ENCODE peak calls at places on chromosome 9, in six cellular contexts. Z is HL-60, Q is A549, B is neural progenitor cell, X is brain microvascular endothelial cell, O is right atrium auricular region. N is an unnamed sample.

GRCh38 chr9:37382161-37382981 is 40.1 kb upstream of the GRHPR start:
- DNase-seq in Q (no peak), X (no peak), O (no peak), Z (no peak), B (no peak), N (no peak)

GRCh38 chr9:133539434-133539833 is 4.9 kb downstream of the ADAMTSL2 start:
- DNase-seq in Q (no peak), B (peak), Z (no peak), X (no peak), O (no peak), N (no peak)

GRCh38 chr9:38025166-38025565 is 43.9 kb downstream of the SHB start:
- DNase-seq in Z (no peak), X (no peak), Q (no peak), B (no peak), O (no peak), N (no peak)

GRCh38 chr9:32502459-32502858 is 23.5 kb downstream of the RIGI start:
- DNase-seq in Z (no peak), B (no peak), O (no peak), Q (peak), X (peak), N (peak)

GRCh38 chr9:133990366-133991210 is 1.5 kb downstream of the VAV2 start:
- DNase-seq in O (peak), Z (no peak), B (peak), X (peak), Q (peak), N (no peak)

GRCh38 chr9:126625329-126626116 is 11.8 kb downstream of the LMX1B start:
- DNase-seq in O (no peak), X (no peak), Q (no peak), Z (no peak), B (peak), N (no peak)

GRCh38 chr9:15746905-15747304 is 194.1 kb downstream of the CCDC171 start:
- DNase-seq in Q (no peak), B (no peak), X (no peak), Z (no peak), O (no peak), N (no peak)

GRCh38 chr9:14061921-14062320 is 252.0 kb downstream of the NFIB start:
- DNase-seq in B (no peak), X (no peak), O (no peak), Z (no peak), Q (no peak), N (no peak)

GRCh38 chr9:96075111-96075510 is 199.6 kb downstream of the ERCC6L2 start:
- DNase-seq in B (no peak), Z (no peak), Q (no peak), O (no peak), X (no peak), N (no peak)

GRCh38 chr9:131076347-131077195 is 19.8 kb upstream of the AIF1L start:
- DNase-seq in Q (no peak), Z (no peak), X (no peak), O (no peak), B (no peak), N (no peak)

GRCh38 chr9:16458696-16459420 is 411.6 kb downstream of the BNC2 start:
- DNase-seq in B (no peak), O (no peak), Q (no peak), X (no peak), Z (no peak), N (no peak)

GRCh38 chr9:115208503-115208902 is 90.5 kb upstream of the TNC start:
- DNase-seq in X (no peak), Q (no peak), B (no peak), O (no peak), Z (no peak), N (no peak)

GRCh38 chr9:126165755-126166154 is 160.9 kb upstream of the MVB12B start:
- DNase-seq in Z (no peak), O (no peak), Q (no peak), X (no peak), B (no peak), N (no peak)

GRCh38 chr9:34479316-34479865 is 20.8 kb downstream of the DNAI1 start:
- DNase-seq in O (no peak), X (no peak), Z (no peak), Q (no peak), B (peak), N (no peak)

GRCh38 chr9:70413427-70413797 is 1.0 kb downstream of the KLF9 start:
- DNase-seq in Q (no peak), Z (peak), X (no peak), O (no peak), B (peak), N (peak)

GRCh38 chr9:89036383-89036782 is 45.1 kb downstream of the S1PR3 start:
- DNase-seq in Q (no peak), Z (peak), X (peak), O (no peak), B (no peak), N (peak)

GRCh38 chr9:28203036-28203435 is 629.8 kb upstream of the C9orf72 start:
- DNase-seq in O (no peak), X (no peak), B (no peak), Z (no peak), Q (no peak), N (no peak)

GRCh38 chr9:133428579-133429215 is 6.5 kb downstream of the ADAMTS13 start:
- DNase-seq in X (no peak), O (no peak), Q (peak), B (peak), Z (no peak), N (no peak)

GRCh38 chr9:5499889-5500398 is 10.4 kb upstream of the PDCD1LG2 start:
- DNase-seq in B (no peak), Q (no peak), X (peak), Z (peak), O (no peak), N (peak)

GRCh38 chr9:134293576-134294227 is 32.6 kb upstream of the RXRA start:
- DNase-seq in O (no peak), B (no peak), Z (no peak), X (no peak), Q (no peak), N (peak)

GRCh38 chr9:69946800-69947437 is 96.7 kb upstream of the MAMDC2 start:
- DNase-seq in Q (peak), O (no peak), Z (no peak), B (no peak), X (peak), N (no peak)

GRCh38 chr9:121319394-121319780 is 50.7 kb downstream of the STOM start:
- DNase-seq in B (no peak), X (no peak), O (no peak), Z (no peak), Q (no peak), N (no peak)

GRCh38 chr9:121321039-121321503 is 49.0 kb downstream of the STOM start:
- DNase-seq in B (no peak), O (no peak), Z (peak), Q (peak), X (peak), N (no peak)

GRCh38 chr9:121316852-121317373 is 49.0 kb downstream of the GSN start:
- DNase-seq in Z (no peak), Q (no peak), X (no peak), B (no peak), O (no peak), N (no peak)

GRCh38 chr9:121317737-121318630 is 50.0 kb downstream of the GSN start:
- DNase-seq in O (no peak), Q (no peak), X (no peak), B (no peak), Z (no peak), N (no peak)

DNA sequence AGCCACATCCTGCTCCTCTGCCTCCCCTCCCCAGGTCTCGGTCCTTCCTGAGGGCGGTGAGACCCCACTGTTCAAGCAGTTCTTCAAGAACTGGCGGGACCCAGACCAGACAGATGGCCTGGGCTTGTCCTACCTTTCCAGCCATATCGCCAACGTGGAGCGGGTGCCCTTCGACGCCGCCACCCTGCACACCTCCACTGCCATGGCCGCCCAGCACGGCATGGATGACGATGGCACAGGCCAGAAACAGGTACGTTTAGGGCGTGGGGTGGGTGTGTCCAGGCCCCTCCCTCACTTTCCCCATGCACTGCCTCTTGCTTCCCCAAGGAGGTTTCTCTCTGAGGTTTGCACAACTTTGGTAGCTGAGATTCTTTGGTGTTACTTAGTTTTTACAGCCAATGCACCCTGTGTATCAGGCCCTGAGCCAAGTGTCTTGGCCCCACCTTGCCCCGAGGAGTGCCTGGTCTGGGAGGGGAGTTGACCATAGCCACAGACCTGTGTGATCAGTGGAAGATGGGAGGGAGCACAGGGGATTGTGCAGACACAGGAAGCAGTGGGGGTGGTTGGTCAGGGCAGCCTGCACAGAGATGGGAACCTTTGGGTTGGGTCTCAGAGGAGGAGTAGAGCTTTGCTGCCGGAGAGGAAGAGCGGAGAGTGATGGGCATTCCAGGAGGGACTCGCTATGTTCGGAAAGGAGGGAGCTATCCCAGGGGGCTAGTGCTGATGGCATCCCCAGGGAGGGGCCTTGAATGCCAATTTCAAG is 50.9 kb downstream of the GSN start:
- DNase-seq in X (no peak), B (no peak), O (no peak), Q (no peak), Z (no peak), N (no peak)
- H3K27ac ChIP-seq in X (no peak), B (no peak), O (peak), Q (peak), Z (no peak), N (no peak)

GRCh38 chr9:21708846-21709245 is 93.6 kb upstream of the MTAP start:
- DNase-seq in Q (no peak), Z (no peak), O (no peak), X (no peak), B (no peak), N (no peak)

GRCh38 chr9:21708225-21708624 is 94.2 kb upstream of the MTAP start:
- DNase-seq in Z (no peak), B (no peak), O (no peak), X (no peak), Q (no peak), N (no peak)

GRCh38 chr9:21709464-21710058 is 92.9 kb upstream of the MTAP start:
- DNase-seq in Z (peak), O (peak), B (peak), Q (peak), X (peak), N (peak)

GRCh38 chr9:21710792-21711191 is 91.6 kb upstream of the MTAP start:
- DNase-seq in X (no peak), B (no peak), O (no peak), Z (no peak), Q (no peak), N (no peak)

GRCh38 chr9:21711504-21711903 is 90.9 kb upstream of the MTAP start:
- DNase-seq in B (peak), X (no peak), Q (no peak), Z (no peak), O (no peak), N (peak)
- H3K27ac ChIP-seq in B (no peak), X (no peak), Q (no peak), Z (no peak), O (no peak), N (no peak)

GRCh38 chr9:129908846-129909245 is 73.6 kb downstream of the USP20 start:
- DNase-seq in Q (no peak), B (no peak), Z (no peak), O (no peak), X (no peak), N (no peak)
- H3K27ac ChIP-seq in Q (no peak), B (no peak), Z (no peak), O (no peak), X (no peak), N (peak)

GRCh38 chr9:1879501-1879900 is 135.6 kb upstream of the SMARCA2 start:
- DNase-seq in X (no peak), Q (no peak), B (no peak), Z (no peak), O (no peak), N (no peak)
- H3K27ac ChIP-seq in X (no peak), Q (no peak), B (no peak), Z (no peak), O (no peak), N (no peak)

DNA sequence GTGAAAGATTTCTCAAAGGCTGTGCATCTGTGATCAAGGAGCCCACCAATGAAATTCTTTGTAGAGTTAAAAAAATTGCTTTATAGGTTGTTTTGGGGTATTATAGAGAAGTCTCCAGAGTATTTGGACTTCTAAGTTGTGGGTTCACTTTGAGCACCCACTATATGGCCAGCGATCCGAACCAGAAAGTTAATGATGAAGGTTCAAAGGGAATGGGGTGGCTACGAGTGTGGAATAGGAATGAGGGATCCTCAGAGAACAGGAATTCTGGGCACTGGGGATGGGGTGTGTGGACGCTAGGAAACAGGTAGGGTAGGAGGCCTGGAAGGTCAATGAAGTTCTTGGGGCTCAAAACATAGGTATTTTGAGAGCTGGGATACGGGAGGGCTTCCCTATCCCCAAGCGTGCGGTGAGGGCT is 827 bp downstream of the QSOX2 start:
- DNase-seq in O (no peak), B (no peak), X (no peak), Q (no peak), Z (no peak), N (no peak)
- H3K27ac ChIP-seq in O (peak), B (no peak), X (no peak), Q (peak), Z (peak), N (peak)

GRCh38 chr9:77753183-77753582 is 105.1 kb upstream of the GNA14 start:
- DNase-seq in O (no peak), X (no peak), Z (no peak), B (no peak), Q (no peak), N (no peak)

GRCh38 chr9:77752566-77752965 is 104.4 kb upstream of the GNA14 start:
- DNase-seq in Z (no peak), B (no peak), O (no peak), Q (no peak), X (peak), N (peak)

GRCh38 chr9:77751341-77752091 is 103.4 kb upstream of the GNA14 start:
- DNase-seq in X (peak), B (peak), Q (peak), Z (peak), O (no peak), N (peak)

GRCh38 chr9:77750284-77750683 is 102.2 kb upstream of the GNA14 start:
- DNase-seq in O (no peak), Q (no peak), X (no peak), Z (no peak), B (no peak), N (no peak)

DNA sequence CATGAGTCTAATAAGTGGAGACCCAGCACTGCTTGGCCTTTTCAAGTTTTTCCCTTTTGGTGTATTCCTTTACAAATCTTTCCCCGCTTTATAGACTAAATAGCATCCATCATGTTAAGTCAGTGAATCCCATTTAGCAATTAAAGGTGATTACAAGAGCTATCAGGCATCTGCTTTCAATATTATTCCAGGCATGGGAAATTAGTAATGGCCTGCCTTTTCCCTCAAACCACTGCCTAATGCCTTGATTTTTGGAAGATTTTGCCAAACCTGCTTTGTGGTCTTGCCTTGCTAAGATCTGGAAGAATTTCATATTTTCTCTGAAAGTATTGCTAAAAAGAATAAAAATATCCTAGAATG is 102.8 kb upstream of the GNA14 start:
- DNase-seq in B (no peak), O (no peak), Z (no peak), Q (no peak), X (no peak), N (peak)
- H3K27ac ChIP-seq in B (no peak), O (no peak), Z (peak), Q (no peak), X (peak), N (peak)

GRCh38 chr9:73806876-73807275 is 655.2 kb downstream of the ANXA1 start:
- DNase-seq in O (no peak), Z (no peak), B (no peak), Q (no peak), X (no peak), N (no peak)

GRCh38 chr9:73813546-73813945 is 661.9 kb downstream of the ANXA1 start:
- DNase-seq in Z (no peak), B (no peak), O (no peak), Q (no peak), X (no peak), N (no peak)

GRCh38 chr9:73807956-73808355 is 656.3 kb downstream of the ANXA1 start:
- DNase-seq in O (no peak), Z (no peak), Q (no peak), B (no peak), X (no peak), N (no peak)

GRCh38 chr9:73805853-73806458 is 654.3 kb downstream of the ANXA1 start:
- DNase-seq in O (no peak), B (no peak), X (no peak), Q (no peak), Z (no peak), N (no peak)

DNA sequence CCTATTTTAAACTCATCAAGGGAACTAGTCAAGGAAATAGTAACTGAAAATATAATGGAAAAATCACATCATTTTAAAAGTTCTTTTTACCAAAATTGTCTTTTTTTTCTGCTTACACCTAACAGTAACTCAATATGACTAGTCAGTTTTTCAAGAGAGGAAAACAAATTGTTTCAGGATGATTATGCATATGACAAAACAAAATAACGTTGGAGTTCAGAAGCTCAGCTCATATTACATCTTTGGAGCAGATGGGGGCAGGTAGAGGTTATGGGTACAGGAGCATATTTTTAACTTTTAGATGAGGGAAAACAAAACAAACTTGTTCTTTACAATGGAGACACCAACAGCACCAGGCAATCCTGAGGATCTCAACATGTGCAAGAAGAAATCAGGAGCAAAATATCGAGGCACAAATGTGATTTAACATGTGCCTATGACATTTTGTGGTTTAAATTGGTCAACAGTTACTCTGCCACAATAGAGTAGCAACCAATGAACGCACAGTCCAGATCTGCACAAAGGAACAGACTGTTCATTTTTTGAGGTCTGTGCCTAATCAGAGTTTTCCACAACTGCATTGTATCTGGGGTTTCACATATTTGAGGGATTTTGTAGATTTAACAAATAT is 659.0 kb downstream of the ANXA1 start:
- DNase-seq in X (no peak), Z (no peak), B (no peak), O (no peak), Q (no peak), N (no peak)
- H3K27ac ChIP-seq in X (no peak), Z (no peak), B (no peak), O (no peak), Q (no peak), N (no peak)

GRCh38 chr9:109251776-109252106 is 69.1 kb downstream of the EPB41L4B start:
- DNase-seq in Q (no peak), O (no peak), X (no peak), Z (no peak), B (no peak), N (no peak)

GRCh38 chr9:109250771-109251079 is 70.1 kb downstream of the EPB41L4B start:
- DNase-seq in B (no peak), Q (no peak), X (no peak), Z (no peak), O (no peak), N (no peak)

GRCh38 chr9:109252291-109252690 is 68.6 kb downstream of the EPB41L4B start:
- DNase-seq in X (no peak), Q (no peak), Z (no peak), O (no peak), B (no peak), N (no peak)

GRCh38 chr9:109250311-109250741 is 70.5 kb downstream of the EPB41L4B start:
- DNase-seq in B (no peak), O (no peak), Q (no peak), Z (no peak), X (no peak), N (no peak)

GRCh38 chr9:109251080-109251775 is 69.6 kb downstream of the EPB41L4B start:
- DNase-seq in B (no peak), Q (peak), O (no peak), Z (peak), X (peak), N (no peak)
- H3K27ac ChIP-seq in B (no peak), Q (peak), O (no peak), Z (no peak), X (peak), N (no peak)

N was measured in A673.